ENCODE peak calls at places on chromosomes 5 and 9, in ten cellular contexts. Y, B, G, D, T, Z, F, C, I and O are unnamed samples.

GRCh38 chr9:88628114-88628513 is 93.1 kb downstream of the NXNL2 start:
- DNase-seq in Y (no peak), B (no peak), G (no peak), D (no peak), T (no peak), Z (no peak), F (no peak), C (no peak), I (no peak), O (no peak)

GRCh38 chr5:107618233-107618632 is 52.5 kb downstream of the EFNA5 start:
- DNase-seq in Y (no peak), B (no peak), G (no peak), D (no peak), T (no peak), Z (no peak), F (no peak), C (no peak), I (no peak), O (no peak)

GRCh38 chr9:4792054-4792571 is 631 bp upstream of the RCL1 start:
- DNase-seq in Y (no peak), B (peak; percentile 6), G (no peak), D (no peak), T (no peak), Z (no peak), F (no peak), C (peak; percentile 4), I (no peak), O (peak; percentile 27)

GRCh38 chr5:150057996-150058395 is 28.4 kb downstream of the CSF1R start:
- DNase-seq in Y (no peak), B (no peak), G (no peak), D (no peak), T (no peak), Z (no peak), F (peak; percentile 16), C (no peak), I (no peak), O (no peak)

GRCh38 chr9:95769473-95769872 is 106.0 kb upstream of the ERCC6L2 start:
- DNase-seq in Y (no peak), B (no peak), G (no peak), D (no peak), T (no peak), Z (no peak), F (no peak), C (no peak), I (no peak), O (no peak)

GRCh38 chr9:107292811-107293554 is 9.9 kb downstream of the RAD23B start:
- DNase-seq in Y (no peak), B (no peak), G (no peak), D (no peak), T (no peak), Z (no peak), F (no peak), C (no peak), I (no peak), O (no peak)

GRCh38 chr5:112735702-112736101 is 2.0 kb upstream of the APC start:
- DNase-seq in Y (no peak), B (peak; percentile 21), G (no peak), D (no peak), T (no peak), Z (no peak), F (peak; percentile 75), C (no peak), I (peak; percentile 43), O (no peak)

GRCh38 chr5:60516688-60517087 is 183.3 kb downstream of the DEPDC1B start:
- DNase-seq in Y (no peak), B (no peak), G (no peak), D (no peak), T (no peak), Z (no peak), F (no peak), C (no peak), I (no peak), O (no peak)

GRCh38 chr5:75600535-75600934 is 10.7 kb upstream of the ANKDD1B start:
- DNase-seq in Y (no peak), B (no peak), G (no peak), D (no peak), T (no peak), Z (no peak), F (no peak), C (no peak), I (no peak), O (no peak)

GRCh38 chr5:1723957-1724821 is 75.4 kb downstream of the MRPL36 start:
- DNase-seq in Y (no peak), B (no peak), G (no peak), D (no peak), T (no peak), Z (no peak), F (no peak), C (no peak), I (no peak), O (no peak)

GRCh38 chr5:171478946-171479775 is 59.7 kb downstream of the FGF18 start:
- DNase-seq in Y (no peak), B (no peak), G (no peak), D (no peak), T (no peak), Z (no peak), F (no peak), C (no peak), I (no peak), O (no peak)

GRCh38 chr5:96720408-96720807 is 58.2 kb downstream of the CAST start:
- DNase-seq in Y (no peak), B (no peak), G (no peak), D (no peak), T (no peak), Z (no peak), F (no peak), C (no peak), I (no peak), O (no peak)

GRCh38 chr5:96718635-96719077 is 56.5 kb downstream of the CAST start:
- DNase-seq in Y (no peak), B (no peak), G (no peak), D (no peak), T (no peak), Z (no peak), F (no peak), C (no peak), I (no peak), O (no peak)

GRCh38 chr5:96716007-96716406 is 53.8 kb downstream of the CAST start:
- DNase-seq in Y (no peak), B (no peak), G (no peak), D (peak; percentile 17), T (no peak), Z (no peak), F (no peak), C (no peak), I (no peak), O (no peak)

GRCh38 chr5:96716716-96717115 is 54.5 kb downstream of the CAST start:
- DNase-seq in Y (no peak), B (no peak), G (no peak), D (no peak), T (no peak), Z (no peak), F (no peak), C (no peak), I (no peak), O (no peak)

DNA sequence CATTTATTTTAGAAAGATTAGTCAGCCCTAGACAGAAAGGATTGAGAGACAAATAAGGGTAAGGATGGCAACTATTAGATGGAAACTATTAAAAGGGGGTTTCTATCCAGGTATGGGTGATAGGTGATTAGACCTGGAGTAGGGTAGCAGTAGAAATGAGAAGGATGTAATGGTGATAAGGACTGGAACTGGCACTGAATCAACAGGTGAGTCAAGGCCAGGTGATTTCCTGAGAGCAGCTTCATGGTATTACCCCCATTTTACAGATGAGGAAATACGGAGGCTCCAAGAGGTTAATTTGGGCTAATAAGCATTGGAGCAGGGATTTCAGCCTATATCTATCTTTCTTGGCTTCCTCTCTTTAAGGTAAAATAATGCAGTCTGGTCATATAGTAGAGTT is 55.7 kb downstream of the CAST start:
- DNase-seq in Y (no peak), B (no peak), G (no peak), D (no peak), T (no peak), Z (no peak), F (no peak), C (no peak), I (no peak), O (no peak)
- H3K4me1 ChIP-seq in Y (no peaks in the 10 kb centered on the region), B (peaks cover 8% of the 10 kb centered on the region), G (peaks cover 15% of the 10 kb centered on the region), D (peaks cover 47% of the 10 kb centered on the region), T (peaks cover 5% of the 10 kb centered on the region), Z (peaks cover 82% of the 10 kb centered on the region), F (peaks cover 9% of the 10 kb centered on the region), C (peaks cover 16% of the 10 kb centered on the region), I (peaks cover 6% of the 10 kb centered on the region), O (no peaks in the 10 kb centered on the region)

DNA sequence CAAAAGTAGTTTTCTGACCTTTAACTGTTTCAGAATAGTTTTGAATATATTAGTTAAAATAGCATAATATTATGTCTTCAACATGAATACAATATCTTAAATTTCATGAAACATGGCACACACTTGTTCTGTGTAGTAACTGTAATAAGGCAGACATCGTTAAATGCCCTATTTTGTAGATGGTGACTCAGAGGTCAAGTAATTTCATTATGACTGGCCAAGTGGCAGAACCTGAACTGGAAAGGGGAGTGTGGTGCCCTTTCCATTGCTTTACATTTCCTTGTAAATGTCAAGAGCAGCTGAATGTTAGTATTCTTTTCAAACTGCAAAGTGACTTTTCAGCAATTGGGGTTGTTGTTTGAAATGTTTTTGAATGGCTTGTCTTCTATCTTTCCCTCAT is 201.2 kb upstream of the CDKN2B start:
- DNase-seq in Y (no peak), B (no peak), G (no peak), D (no peak), T (no peak), Z (no peak), F (no peak), C (no peak), I (no peak), O (no peak)
- H3K4me1 ChIP-seq in Y (peaks cover 41% of the 10 kb centered on the region), B (peaks cover 13% of the 10 kb centered on the region), G (peaks cover 4% of the 10 kb centered on the region), D (peaks cover 15% of the 10 kb centered on the region), T (no peaks in the 10 kb centered on the region), Z (peaks cover 34% of the 10 kb centered on the region), F (peaks cover 6% of the 10 kb centered on the region), C (peaks cover 10% of the 10 kb centered on the region), I (no peaks in the 10 kb centered on the region), O (no peaks in the 10 kb centered on the region)

DNA sequence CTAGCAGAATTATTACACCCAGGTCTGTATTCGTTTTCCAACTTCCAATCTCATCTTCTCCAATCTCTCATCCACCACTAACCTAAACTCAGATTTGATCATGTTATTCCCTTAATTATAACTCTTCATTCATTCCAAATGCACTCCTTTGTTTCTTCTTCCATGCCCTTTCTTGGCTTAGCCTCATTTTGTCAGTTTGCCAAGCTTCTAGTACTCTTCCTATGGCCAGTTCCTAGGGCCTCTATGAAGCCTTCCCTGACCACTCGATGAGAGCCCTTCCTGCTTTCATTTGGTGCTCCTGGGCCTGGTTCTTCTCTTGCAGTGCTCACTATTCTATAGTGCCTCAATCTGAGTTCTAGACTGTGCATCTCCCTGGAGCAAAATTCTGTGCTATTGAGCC is 5.8 kb downstream of the FAM219A start:
- DNase-seq in Y (no peak), B (no peak), G (no peak), D (no peak), T (no peak), Z (no peak), F (no peak), C (no peak), I (no peak), O (no peak)
- H3K4me1 ChIP-seq in Y (peaks cover 17% of the 10 kb centered on the region), B (peaks cover 7% of the 10 kb centered on the region), G (peaks cover 1% of the 10 kb centered on the region), D (peaks cover 11% of the 10 kb centered on the region), T (peaks cover 2% of the 10 kb centered on the region), Z (peaks cover 48% of the 10 kb centered on the region), F (peaks cover 10% of the 10 kb centered on the region), C (peaks cover 11% of the 10 kb centered on the region), I (peaks cover 6% of the 10 kb centered on the region), O (peaks cover 5% of the 10 kb centered on the region)

DNA sequence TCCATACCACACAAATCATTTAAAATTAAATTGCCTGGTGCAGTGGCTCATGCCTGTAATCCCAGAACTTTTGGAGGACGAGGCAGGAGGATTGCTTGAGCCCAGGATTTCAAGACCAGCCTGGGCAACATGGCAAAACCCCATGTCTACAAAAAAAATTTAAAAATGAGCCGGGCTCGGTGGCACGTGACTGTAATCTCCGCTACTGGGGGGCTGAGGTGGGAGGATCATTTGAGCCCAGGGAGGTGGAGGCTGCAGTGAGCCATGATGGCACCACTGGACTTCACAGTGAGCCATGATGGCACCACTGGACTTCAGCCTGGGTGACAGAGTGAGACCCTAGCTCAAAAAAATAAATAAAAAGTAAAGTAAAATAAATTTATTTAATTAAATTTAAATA is 40.9 kb downstream of the LYRM7 start:
- DNase-seq in Y (peak; percentile 28), B (no peak), G (no peak), D (no peak), T (no peak), Z (no peak), F (no peak), C (no peak), I (no peak), O (no peak)
- H3K4me1 ChIP-seq in Y (peaks cover 74% of the 10 kb centered on the region), B (no peaks in the 10 kb centered on the region), G (peaks cover 21% of the 10 kb centered on the region), D (peaks cover 66% of the 10 kb centered on the region), T (no peaks in the 10 kb centered on the region), Z (peaks cover 88% of the 10 kb centered on the region), F (peaks cover 2% of the 10 kb centered on the region), C (peaks cover 64% of the 10 kb centered on the region), I (no peaks in the 10 kb centered on the region), O (no peaks in the 10 kb centered on the region)